ENCODE peak calls at places on chromosome 19, in five cellular contexts. S is stimulated activated CD4-positive, alpha-beta T cell treated with anti-CD3 and anti-CD28 coated beads, Interleukin-15, amount 100 ng/mL, for 48 hours; A is foreskin fibroblast; O is heart right ventricle; K is HS-5. J is an unnamed sample.

GRCh38 chr19:32407004-32407992 is 1.7 kb downstream of the DPY19L3 start:
- DNase-seq in A (peak; percentile 71), S (no peak), K (no peak), O (no peak), J (peak; percentile 43)

GRCh38 chr19:33267706-33268105 is 34.6 kb downstream of the CEBPA start:
- DNase-seq in S (no peak), A (no peak), O (no peak), K (no peak), J (no peak)

GRCh38 chr19:48928164-48929005 is 5.1 kb upstream of the DHDH start:
- DNase-seq in K (no peak), A (no peak), S (no peak), O (no peak), J (no peak)

GRCh38 chr19:33186835-33187540 is 7.1 kb upstream of the LRP3 start:
- DNase-seq in S (no peak), O (no peak), A (no peak), K (no peak), J (peak; percentile 26)

GRCh38 chr19:1591421-1592022 is 1.1 kb downstream of the MBD3 start:
- DNase-seq in K (no peak), S (no peak), O (no peak), A (no peak), J (no peak)

GRCh38 chr19:10762656-10763055 is 44.8 kb downstream of the DNM2 start:
- DNase-seq in A (no peak), S (no peak), O (peak; percentile 66), K (no peak), J (no peak)

GRCh38 chr19:31154021-31154420 is 195.2 kb downstream of the TSHZ3 start:
- DNase-seq in O (no peak), A (peak; percentile 16), S (no peak), K (peak; percentile 16), J (no peak)

GRCh38 chr19:58581227-58582141 is 8.3 kb upstream of the MZF1 start:
- DNase-seq in A (peak; percentile 85), S (peak; percentile 82), O (peak; percentile 88), K (no peak), J (peak; percentile 91)

GRCh38 chr19:7943444-7944176 is at the start of gene TIMM44:
- DNase-seq in A (peak; percentile 99), K (peak; percentile 97), S (peak; percentile 99), O (peak; percentile 99), J (peak; percentile 97)

GRCh38 chr19:55680339-55681130 is 5.5 kb downstream of the EPN1 start:
- DNase-seq in A (no peak), O (no peak), K (no peak), S (no peak), J (no peak)

GRCh38 chr19:2888739-2889224 is 11.9 kb upstream of the ZNF57 start:
- DNase-seq in K (no peak), A (no peak), S (peak; percentile 40), O (no peak), J (no peak)

GRCh38 chr19:49749055-49749716 is 13.9 kb downstream of the TSKS start:
- DNase-seq in A (peak; percentile 29), S (no peak), O (no peak), K (no peak), J (no peak)

GRCh38 chr19:41299755-41300089 is 10.2 kb upstream of the CCDC97 start:
- DNase-seq in K (no peak), O (peak; percentile 84), S (no peak), A (peak; percentile 84), J (no peak)

GRCh38 chr19:13022859-13023636 is 27.8 kb downstream of the NFIX start:
- DNase-seq in A (peak; percentile 94), S (no peak), K (peak; percentile 94), O (peak; percentile 89), J (no peak)

GRCh38 chr19:18671303-18672043 is 12.0 kb upstream of the CRTC1 start:
- DNase-seq in S (no peak), K (no peak), A (no peak), O (no peak), J (no peak)

GRCh38 chr19:19460258-19460731 is 54.8 kb downstream of the GATAD2A start:
- DNase-seq in S (no peak), A (peak; percentile 14), O (no peak), K (no peak), J (no peak)

GRCh38 chr19:33580645-33581037 is 41.1 kb upstream of the CHST8 start:
- DNase-seq in O (no peak), S (no peak), K (no peak), A (no peak), J (no peak)

GRCh38 chr19:39927524-39928356 is 6.7 kb downstream of the FCGBP start:
- DNase-seq in K (no peak), S (no peak), A (no peak), O (no peak), J (no peak)

GRCh38 chr19:43934985-43935708 is at the start of gene ZNF45:
- DNase-seq in K (peak; percentile 80), S (peak; percentile 78), O (peak; percentile 94), A (peak; percentile 83), J (peak; percentile 87)

GRCh38 chr19:39982883-39983282 is 11.9 kb downstream of the PSMC4 start:
- DNase-seq in A (no peak), K (no peak), O (no peak), S (no peak), J (no peak)

GRCh38 chr19:3335431-3336350 is 30.7 kb upstream of the NFIC start:
- DNase-seq in K (no peak), A (peak; percentile 75), O (peak; percentile 46), S (no peak), J (no peak)

GRCh38 chr19:31054430-31054829 is 294.8 kb downstream of the TSHZ3 start:
- DNase-seq in K (peak; percentile 2), S (peak; percentile 1), A (peak; percentile 32), O (peak; percentile 14), J (peak; percentile 47)

GRCh38 chr19:56955637-56956216 is 115.2 kb upstream of the PEG3 start:
- DNase-seq in O (no peak), S (no peak), K (no peak), A (no peak), J (no peak)

GRCh38 chr19:48635263-48635965 is 1.8 kb downstream of the DBP start:
- DNase-seq in S (no peak), K (no peak), O (peak; percentile 78), A (no peak), J (peak; percentile 80)

GRCh38 chr19:13817615-13818371 is 22.6 kb downstream of the ZSWIM4 start:
- DNase-seq in O (no peak), A (no peak), S (no peak), K (no peak), J (peak; percentile 75)

GRCh38 chr19:10552596-10553053 is 8.9 kb downstream of the ATG4D start:
- DNase-seq in S (no peak), A (no peak), O (no peak), K (no peak), J (no peak)

GRCh38 chr19:1046836-1047695 is 7.2 kb downstream of the ABCA7 start:
- DNase-seq in O (no peak), A (no peak), S (no peak), K (no peak), J (no peak)